ENCODE peak calls at places on chromosomes 12 and 14, in nine cellular contexts. V is activated naive CD8-positive, alpha-beta T cell treated with anti-CD3 and anti-CD28 coated beads, Interleukin-2, amount 10 ng/mL, durations not matched to agents 7 days and 5 days; Z is HTR-8/SVneo; W is transverse colon; R is NCI-H2171; Q is endothelial cell; P is mammary epithelial cell; H is choroid plexus epithelial cell; Y is A172. E is an unnamed sample.

GRCh38 chr12:80412343-80412953 is 31.6 kb upstream of the PTPRQ start:
- DNase-seq in V (no peak), Z (peak; percentile 40), W (no peak), R (peak; percentile 82), Q (no peak), P (peak; percentile 21), H (peak; percentile 79), Y (peak; percentile 40), E (peak; percentile 7)

GRCh38 chr14:48936881-48937280 is 649.3 kb downstream of the RPS29 start:
- DNase-seq in V (no peak), Z (no peak), W (no peak), R (no peak), Q (no peak), P (no peak), H (no peak), Y (peak; percentile 17), E (no peak)

GRCh38 chr14:84064756-84065155 is 1465.2 kb upstream of the FLRT2 start:
- DNase-seq in V (no peak), Z (no peak), W (no peak), R (no peak), Q (no peak), P (no peak), H (no peak), Y (no peak), E (no peak)

GRCh38 chr14:75452900-75453816 is 25.3 kb downstream of the JDP2 start:
- DNase-seq in V (no peak), Z (peak; percentile 100), W (peak; percentile 50), R (no peak), Q (peak; percentile 30), P (peak; percentile 83), H (peak; percentile 97), Y (peak; percentile 54), E (no peak)

GRCh38 chr14:96584199-96584906 is 82.2 kb downstream of the PAPOLA start:
- DNase-seq in V (peak; percentile 58), Z (peak; percentile 75), W (peak; percentile 27), R (no peak), Q (peak; percentile 83), P (peak; percentile 29), H (peak; percentile 32), Y (peak; percentile 29), E (peak; percentile 36)

GRCh38 chr12:541676-542289 is 82.0 kb downstream of the B4GALNT3 start:
- DNase-seq in V (no peak), Z (peak; percentile 79), W (no peak), R (no peak), Q (no peak), P (no peak), H (no peak), Y (peak; percentile 7), E (no peak)

GRCh38 chr14:67583711-67584644 is 16.1 kb downstream of the PIGH start:
- DNase-seq in V (no peak), Z (peak; percentile 96), W (peak; percentile 41), R (peak; percentile 40), Q (peak; percentile 59), P (peak; percentile 32), H (peak; percentile 75), Y (peak; percentile 31), E (no peak)

GRCh38 chr12:107196681-107197080 is 103.3 kb upstream of the CRY1 start:
- DNase-seq in V (no peak), Z (no peak), W (no peak), R (no peak), Q (no peak), P (no peak), H (peak; percentile 73), Y (no peak), E (no peak)

GRCh38 chr14:70156602-70157001 is 32.1 kb downstream of the SLC8A3 start:
- DNase-seq in V (no peak), Z (no peak), W (no peak), R (no peak), Q (no peak), P (no peak), H (no peak), Y (no peak), E (no peak)

GRCh38 chr12:12899530-12900380 is 8.4 kb downstream of the GPRC5A start:
- DNase-seq in V (no peak), Z (no peak), W (no peak), R (no peak), Q (no peak), P (peak; percentile 79), H (peak; percentile 99), Y (peak; percentile 87), E (no peak)

GRCh38 chr12:84793558-84794367 is 118.8 kb downstream of the SLC6A15 start:
- DNase-seq in V (no peak), Z (peak; percentile 1), W (no peak), R (no peak), Q (no peak), P (peak; percentile 70), H (peak; percentile 20), Y (peak; percentile 8), E (no peak)

GRCh38 chr12:118536306-118536900 is 160.0 kb downstream of the SUDS3 start:
- DNase-seq in V (no peak), Z (no peak), W (no peak), R (no peak), Q (no peak), P (no peak), H (no peak), Y (no peak), E (no peak)

GRCh38 chr12:118922405-118922804 is 58.9 kb upstream of the SRRM4 start:
- DNase-seq in V (no peak), Z (no peak), W (no peak), R (no peak), Q (peak; percentile 37), P (no peak), H (no peak), Y (no peak), E (no peak)